ENCODE peak calls at places on chromosomes 12 and 14, in four cellular contexts. J is heart left ventricle, X is ovary, L is gastrocnemius medialis. K is an unnamed sample.

GRCh38 chr14:63404906-63405305 is 86.2 kb upstream of the GPHB5 start:
- DNase-seq in L (no peak), X (no peak), J (no peak), K (no peak)

GRCh38 chr12:41932470-41932991 is 212.1 kb downstream of the GXYLT1 start:
- DNase-seq in J (peak), L (peak), X (peak), K (no peak)

GRCh38 chr14:22646570-22647254 is 2.6 kb upstream of the OR6J1 start:
- DNase-seq in X (no peak), J (no peak), L (no peak), K (peak)

GRCh38 chr12:91630906-91631305 is 448.3 kb upstream of the DCN start:
- DNase-seq in J (no peak), L (no peak), X (no peak), K (no peak)

GRCh38 chr14:79111963-79112362 is 941.8 kb downstream of the NRXN3 start:
- DNase-seq in J (no peak), L (no peak), X (no peak), K (no peak)

GRCh38 chr14:105369653-105370040 is 28.7 kb upstream of the TEX22 start:
- DNase-seq in J (no peak), L (no peak), X (no peak), K (no peak)

GRCh38 chr12:7460375-7461259 is 16.7 kb upstream of the CD163L1 start:
- DNase-seq in L (no peak), X (no peak), J (no peak), K (peak)

GRCh38 chr14:24367506-24368214 is at the start of gene NFATC4:
- DNase-seq in X (peak), J (peak), L (peak), K (peak)

GRCh38 chr12:3000548-3001275 is 41.5 kb downstream of the TEAD4 start:
- DNase-seq in L (no peak), X (no peak), J (no peak), K (no peak)

GRCh38 chr14:104723651-104724406 is at the start of gene ADSS1:
- DNase-seq in L (peak), X (peak), J (peak), K (peak)

GRCh38 chr14:52267501-52268190 is at the start of gene PTGDR:
- DNase-seq in X (no peak), J (peak), L (no peak), K (no peak)

GRCh38 chr14:84826349-84826748 is 703.6 kb upstream of the FLRT2 start:
- DNase-seq in L (no peak), J (no peak), X (no peak), K (peak)

GRCh38 chr14:103250181-103250580 is 83.9 kb upstream of the EIF5 start:
- DNase-seq in J (no peak), L (no peak), X (no peak), K (no peak)

GRCh38 chr14:69997849-69998248 is 118.6 kb downstream of the SMOC1 start:
- DNase-seq in L (no peak), J (no peak), X (no peak), K (peak)

GRCh38 chr14:105537580-105538474 is 11.4 kb downstream of the TMEM121 start:
- DNase-seq in X (peak), J (peak), L (no peak), K (peak)

GRCh38 chr12:92595663-92596062 is 107.1 kb upstream of the PLEKHG7 start:
- DNase-seq in X (no peak), L (no peak), J (no peak), K (no peak)

GRCh38 chr14:77760381-77761204 is at the start of gene SNW1:
- DNase-seq in L (peak), J (peak), X (peak), K (peak)

GRCh38 chr14:74508844-74509428 is 15.4 kb downstream of the ISCA2 start:
- DNase-seq in L (no peak), J (peak), X (no peak), K (no peak)

GRCh38 chr14:22095845-22096510 is 422.4 kb upstream of the OR4E1 start:
- DNase-seq in J (no peak), L (no peak), X (no peak), K (no peak)

GRCh38 chr12:109385339-109386078 is 37.8 kb downstream of the MYO1H start:
- DNase-seq in X (no peak), L (no peak), J (no peak), K (peak)

GRCh38 chr12:130870442-130871285 is 1.2 kb upstream of the RAN start:
- DNase-seq in X (peak), J (peak), L (peak), K (peak)
- TF ChIP-seq CTCF in X (no peak), J (peak), L (peak), K (peak)

GRCh38 chr14:26252176-26252575 is 345.7 kb downstream of the NOVA1 start:
- DNase-seq in X (no peak), L (no peak), J (no peak), K (no peak)

DNA sequence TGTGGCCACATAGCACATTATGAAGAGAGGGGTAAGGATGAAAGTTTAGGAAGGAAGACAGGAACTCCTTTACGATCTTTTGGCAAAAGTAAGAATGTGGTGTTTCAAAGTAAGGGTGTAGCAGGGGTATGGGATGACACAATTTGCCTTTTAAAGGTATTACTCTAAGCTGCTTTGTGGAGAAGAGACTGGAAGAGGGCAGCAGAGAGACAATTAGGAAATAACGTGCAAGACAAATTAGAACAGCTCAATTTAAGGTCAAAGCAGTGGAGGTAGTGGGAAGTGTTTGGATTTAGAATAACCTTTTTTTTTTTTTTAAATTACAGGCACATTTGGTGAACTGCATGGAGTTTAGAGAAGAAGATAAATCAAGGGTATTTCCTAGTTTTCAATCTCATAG is 342.6 kb downstream of the NOVA1 start:
- DNase-seq in X (no peak), L (no peak), J (no peak), K (peak)
- TF ChIP-seq CTCF in X (no peak), L (no peak), J (peak), K (no peak)

GRCh38 chr14:36022765-36023415 is 153.6 kb downstream of the PTCSC3 start:
- DNase-seq in L (no peak), X (no peak), J (no peak), K (no peak)

GRCh38 chr14:36027354-36027753 is 149.2 kb downstream of the PTCSC3 start:
- DNase-seq in L (no peak), X (no peak), J (no peak), K (no peak)

GRCh38 chr14:36028665-36029064 is 147.9 kb downstream of the PTCSC3 start:
- DNase-seq in L (no peak), X (no peak), J (no peak), K (no peak)

DNA sequence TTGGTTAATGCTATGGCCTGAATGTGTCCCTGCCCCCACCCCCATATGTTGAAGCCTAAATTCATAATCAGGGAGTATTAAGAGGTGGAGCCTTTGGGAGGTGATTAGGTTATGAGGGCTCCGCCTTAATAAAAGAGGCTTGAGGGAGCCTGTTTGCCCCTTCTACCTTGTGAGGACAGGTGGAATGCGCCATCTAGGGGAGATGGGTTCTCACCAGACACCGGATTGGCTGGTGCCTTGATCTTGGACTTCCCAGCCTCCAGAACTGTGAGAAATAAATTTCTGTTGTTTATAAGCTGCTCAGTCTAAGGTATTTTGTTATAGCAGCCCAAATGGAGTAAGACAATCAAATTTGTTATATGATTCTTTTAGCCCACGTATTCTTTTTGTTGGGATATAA is 148.3 kb downstream of the PTCSC3 start:
- DNase-seq in X (no peak), J (no peak), L (no peak), K (peak)
- TF ChIP-seq CTCF in X (no peak), J (no peak), L (no peak), K (no peak)

DNA sequence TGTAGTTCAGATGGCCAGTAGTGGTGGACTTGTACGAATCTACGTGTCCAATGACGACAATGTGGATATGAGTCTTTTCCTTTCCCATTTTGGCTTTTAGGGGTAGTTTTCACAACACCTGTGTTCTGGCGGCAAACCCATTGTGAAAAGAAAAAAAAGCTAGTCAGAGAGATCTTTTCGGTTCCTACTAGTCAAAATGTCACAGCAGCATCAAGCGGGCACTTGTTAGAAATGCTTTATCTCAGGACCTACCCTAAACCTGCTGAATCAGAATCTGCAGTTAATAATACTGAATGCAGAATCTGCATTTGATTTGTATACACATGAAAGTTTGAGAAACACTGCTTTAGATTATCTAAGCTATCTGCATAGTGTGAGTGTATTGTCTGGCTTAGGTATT is 18.3 kb downstream of the AEBP2 start:
- DNase-seq in L (no peak), X (no peak), J (no peak), K (no peak)
- TF ChIP-seq CTCF in L (no peak), X (no peak), J (no peak), K (no peak)

GRCh38 chr12:6067152-6067916 is 57.1 kb downstream of the VWF start:
- DNase-seq in L (no peak), X (no peak), J (peak), K (peak)
- TF ChIP-seq CTCF in L (no peak), X (no peak), J (peak), K (peak)

GRCh38 chr12:46374286-46374685 is 1.7 kb upstream of the SLC38A2 start:
- DNase-seq in L (no peak), X (no peak), J (no peak), K (no peak)

GRCh38 chr12:46374711-46375110 is 2.1 kb upstream of the SLC38A2 start:
- DNase-seq in X (no peak), L (no peak), J (no peak), K (no peak)

GRCh38 chr12:46372852-46373302 is 304 bp upstream of the SLC38A2 start:
- DNase-seq in X (no peak), J (no peak), L (no peak), K (no peak)

GRCh38 chr12:46372131-46372851 is at the start of gene SLC38A2:
- DNase-seq in L (peak), X (peak), J (peak), K (peak)

GRCh38 chr12:46373303-46374182 is 970 bp upstream of the SLC38A2 start:
- DNase-seq in X (peak), J (peak), L (peak), K (peak)
- TF ChIP-seq CTCF in X (no peak), J (peak), L (peak), K (no peak)

GRCh38 chr12:43345023-43345422 is 207.0 kb downstream of the ADAMTS20 start:
- DNase-seq in X (no peak), L (no peak), J (no peak), K (no peak)

GRCh38 chr12:43348221-43348620 is 203.8 kb downstream of the ADAMTS20 start:
- DNase-seq in L (no peak), X (no peak), J (no peak), K (no peak)

GRCh38 chr12:43347026-43347425 is 205.0 kb downstream of the ADAMTS20 start:
- DNase-seq in J (no peak), L (no peak), X (no peak), K (no peak)

GRCh38 chr12:43352001-43352400 is 200.0 kb downstream of the ADAMTS20 start:
- DNase-seq in J (no peak), L (no peak), X (no peak), K (no peak)

GRCh38 chr12:43349863-43350262 is 202.1 kb downstream of the ADAMTS20 start:
- DNase-seq in X (no peak), L (no peak), J (no peak), K (peak)
- TF ChIP-seq CTCF in X (no peak), L (no peak), J (no peak), K (peak)

GRCh38 chr12:52058631-52059324 is 7.5 kb downstream of the NR4A1 start:
- DNase-seq in L (no peak), J (peak), X (peak), K (no peak)
- TF ChIP-seq CTCF in L (no peak), J (no peak), X (no peak), K (no peak)

K was measured in MCF 10A.